ENCODE peak calls at places on chromosomes 4 and X, in ten cellular contexts. L is lung, G is fibroblast of pulmonary artery, E is bronchial epithelial cell, A is NCI-H446, B is occipital lobe, Z is AG08396, C is endothelial cell, H is A549, N is cardiac muscle cell. V is an unnamed sample.

GRCh38 chr4:80266267-80266901 is at the start of gene FGF5:
- DNase-seq in B (peak), Z (peak), N (peak), H (no peak), E (peak), C (peak), L (no peak), A (peak), G (peak), V (no peak)

GRCh38 chrX:2500091-2500680 is 590 bp downstream of the DHRSX start:
- DNase-seq in N (peak), L (no peak), Z (peak), E (peak), G (peak), H (peak), B (no peak), C (peak), A (no peak), V (peak)

GRCh38 chr4:83308672-83309071 is 24.1 kb upstream of the COQ2 start:
- DNase-seq in A (no peak), Z (no peak), B (no peak), N (peak), C (no peak), G (no peak), L (no peak), H (no peak), E (no peak), V (no peak)

GRCh38 chr4:114791976-114792375 is 193.4 kb downstream of the UGT8 start:
- DNase-seq in H (no peak), Z (no peak), N (no peak), G (no peak), A (no peak), L (no peak), B (no peak), E (no peak), C (no peak), V (no peak)

GRCh38 chrX:26522501-26522900 is 306.5 kb downstream of the MAGEB5 start:
- DNase-seq in H (no peak), E (no peak), A (no peak), Z (no peak), C (no peak), L (no peak), B (no peak), N (no peak), G (no peak), V (no peak)

GRCh38 chr4:54499308-54500074 is 158.3 kb upstream of the KIT start:
- DNase-seq in B (no peak), A (no peak), G (no peak), C (no peak), E (no peak), L (no peak), H (no peak), Z (no peak), N (no peak), V (no peak)

GRCh38 chrX:103817502-103817901 is 14.6 kb downstream of the RAB9B start:
- DNase-seq in N (peak), G (peak), A (peak), Z (peak), H (peak), L (no peak), C (peak), E (peak), B (no peak), V (no peak)

GRCh38 chr4:139814285-139815015 is 148.8 kb downstream of the MGST2 start:
- DNase-seq in G (peak), B (no peak), L (peak), N (peak), A (no peak), C (no peak), Z (no peak), E (peak), H (no peak), V (no peak)

GRCh38 chr4:61162116-61162515 is 38.0 kb upstream of the ADGRL3 start:
- DNase-seq in H (no peak), Z (no peak), E (peak), G (peak), L (no peak), B (no peak), A (no peak), N (no peak), C (no peak), V (no peak)

GRCh38 chrX:147899715-147900114 is 12.0 kb upstream of the FMR1 start:
- DNase-seq in G (no peak), A (no peak), Z (no peak), L (no peak), B (no peak), E (peak), C (no peak), N (no peak), H (no peak), V (no peak)

GRCh38 chr4:48602763-48603162 is 112.7 kb downstream of the ZAR1 start:
- DNase-seq in N (no peak), Z (no peak), L (no peak), A (no peak), H (no peak), E (peak), B (no peak), C (no peak), G (peak), V (no peak)

GRCh38 chr4:21765810-21766407 is 182.7 kb downstream of the KCNIP4 start:
- DNase-seq in Z (peak), N (peak), E (peak), B (no peak), A (peak), G (peak), C (peak), H (peak), L (no peak), V (no peak)

GRCh38 chr4:101279377-101279871 is 67.9 kb downstream of the PPP3CA start:
- DNase-seq in E (no peak), G (peak), B (no peak), H (peak), N (no peak), Z (peak), L (no peak), C (no peak), A (peak), V (peak)

GRCh38 chrX:2788980-2789379 is 37.1 kb downstream of the XG start:
- DNase-seq in N (no peak), H (no peak), C (no peak), G (no peak), B (no peak), Z (no peak), L (no peak), E (no peak), A (no peak), V (no peak)

GRCh38 chrX:96837808-96838207 is 45.9 kb upstream of the RPA4 start:
- DNase-seq in N (no peak), G (peak), E (peak), B (no peak), L (no peak), Z (no peak), A (no peak), C (no peak), H (no peak), V (no peak)

GRCh38 chr4:4398430-4398829 is 11.5 kb downstream of the NSG1 start:
- DNase-seq in L (no peak), C (no peak), N (no peak), E (no peak), Z (no peak), A (no peak), B (no peak), G (no peak), H (no peak), V (no peak)

GRCh38 chrX:19697416-19697815 is 182.1 kb upstream of the MAP3K15 start:
- DNase-seq in C (no peak), N (no peak), E (peak), L (no peak), H (peak), A (no peak), Z (no peak), B (no peak), G (no peak), V (no peak)

GRCh38 chr4:8322794-8323704 is 53.5 kb downstream of the HTRA3 start:
- DNase-seq in B (no peak), A (no peak), Z (no peak), L (no peak), H (no peak), G (no peak), E (no peak), N (no peak), C (no peak), V (peak)

GRCh38 chrX:107000013-107000515 is at the start of gene MORC4:
- DNase-seq in B (peak), C (peak), G (peak), N (peak), L (peak), Z (peak), E (peak), H (peak), A (peak), V (no peak)

GRCh38 chrX:111262086-111262485 is 8.2 kb downstream of the CAPN6 start:
- DNase-seq in G (no peak), Z (no peak), L (no peak), A (no peak), N (no peak), C (no peak), B (no peak), E (no peak), H (no peak), V (no peak)

GRCh38 chr4:11338990-11339782 is 89.5 kb downstream of the HS3ST1 start:
- DNase-seq in N (no peak), H (no peak), A (no peak), L (no peak), C (no peak), B (no peak), G (no peak), E (no peak), Z (no peak), V (no peak)

V was measured in CD14-positive monocyte.